ENCODE peak calls at places on chromosomes 11 and 22, in five cellular contexts. N, H, M, R and D are unnamed samples.

GRCh38 chr22:48945621-48946458 is 881.8 kb downstream of the BRD1 start:
- DNase-seq in N (no peak), H (no peak), M (no peak), R (peak), D (no peak)

GRCh38 chr22:35568751-35569725 is 28.4 kb downstream of the RASD2 start:
- DNase-seq in N (peak), H (no peak), M (no peak), R (no peak), D (peak)

GRCh38 chr11:3984896-3985295 is 109.7 kb upstream of the RRM1 start:
- DNase-seq in N (no peak), H (no peak), M (peak), R (no peak), D (no peak)

GRCh38 chr11:19625438-19625837 is 87.2 kb upstream of the NAV2 start:
- DNase-seq in N (no peak), H (no peak), M (no peak), R (no peak), D (no peak)

GRCh38 chr11:118530683-118531596 is at the start of gene TMEM25:
- DNase-seq in N (no peak), H (peak), M (peak), R (peak), D (no peak)

GRCh38 chr11:113370634-113371033 is 16.9 kb upstream of the ANKK1 start:
- DNase-seq in N (no peak), H (no peak), M (no peak), R (no peak), D (no peak)

GRCh38 chr22:27761652-27762051 is 39.9 kb downstream of the MN1 start:
- DNase-seq in N (no peak), H (no peak), M (no peak), R (peak), D (no peak)

GRCh38 chr11:1838077-1838425 is 730 bp upstream of the TNNI2 start:
- DNase-seq in N (no peak), H (no peak), M (no peak), R (peak), D (no peak)

GRCh38 chr22:19121631-19122142 is 525 bp downstream of the DGCR2 start:
- DNase-seq in N (no peak), H (peak), M (peak), R (peak), D (peak)

GRCh38 chr22:33521879-33522665 is 398.2 kb downstream of the LARGE1 start:
- DNase-seq in N (no peak), H (peak), M (no peak), R (no peak), D (no peak)

GRCh38 chr11:72222907-72223614 is 1.5 kb upstream of the INPPL1 start:
- DNase-seq in N (peak), H (peak), M (peak), R (peak), D (peak)

GRCh38 chr11:103659138-103659734 is 377.2 kb upstream of the DDI1 start:
- DNase-seq in N (no peak), H (no peak), M (peak), R (no peak), D (peak)

GRCh38 chr22:30121988-30122387 is 41.7 kb downstream of the HORMAD2 start:
- DNase-seq in N (no peak), H (no peak), M (no peak), R (no peak), D (no peak)

GRCh38 chr11:74992852-74993251 is 4.1 kb downstream of the NEU3 start:
- DNase-seq in N (no peak), H (no peak), M (no peak), R (no peak), D (no peak)

GRCh38 chr11:59849129-59849528 is 3.8 kb upstream of the CBLIF start:
- DNase-seq in N (no peak), H (peak), M (no peak), R (no peak), D (no peak)

GRCh38 chr11:61652135-61652534 is 28.1 kb upstream of the DAGLA start:
- DNase-seq in N (no peak), H (no peak), M (no peak), R (no peak), D (no peak)

GRCh38 chr11:118398797-118399564 is 2.4 kb upstream of the ATP5MG start:
- DNase-seq in N (no peak), H (no peak), M (peak), R (no peak), D (no peak)